ENCODE peak calls at places on chromosome 5, in six cellular contexts. Q is RWPE1, W is nephron progenitor cell, I is left ventricle myocardium inferior, P is NCI-H524 treated with DMSO at 0.1 percent for 48 hours, U is psoas muscle. C is an unnamed sample.

GRCh38 chr5:149727336-149728035 is 2.6 kb upstream of the PPARGC1B start:
- DNase-seq in Q (no peak), W (no peak), I (no peak), P (no peak), U (no peak), C (no peak)

GRCh38 chr5:154317916-154318315 is 127.4 kb downstream of the GALNT10 start:
- DNase-seq in Q (no peak), W (no peak), I (no peak), P (no peak), U (no peak), C (no peak)

GRCh38 chr5:176781638-176782570 is 28.5 kb upstream of the UNC5A start:
- DNase-seq in Q (no peak), W (no peak), I (no peak), P (no peak), U (no peak), C (no peak)

GRCh38 chr5:147878066-147878748 is at the start of gene SCGB3A2:
- DNase-seq in Q (no peak), W (no peak), I (no peak), P (no peak), U (no peak), C (no peak)

GRCh38 chr5:157271740-157272271 is 5.9 kb downstream of the CYFIP2 start:
- DNase-seq in Q (no peak), W (no peak), I (no peak), P (no peak), U (no peak), C (no peak)

GRCh38 chr5:177536386-177536785 is 18.0 kb downstream of the FAM193B start:
- DNase-seq in Q (no peak), W (no peak), I (no peak), P (no peak), U (no peak), C (no peak)

GRCh38 chr5:82662340-82662739 is 384.2 kb upstream of the RPS23 start:
- DNase-seq in Q (no peak), W (no peak), I (no peak), P (no peak), U (no peak), C (no peak)

GRCh38 chr5:73454379-73455036 is 5.9 kb upstream of the FOXD1 start:
- DNase-seq in Q (peak; percentile 67), W (peak; percentile 68), I (no peak), P (peak; percentile 32), U (no peak), C (peak; percentile 73)

GRCh38 chr5:97191893-97192292 is 8.8 kb upstream of the RIOK2 start:
- DNase-seq in Q (no peak), W (no peak), I (no peak), P (no peak), U (no peak), C (no peak)

GRCh38 chr5:126269511-126269910 is 153.7 kb upstream of the GRAMD2B start:
- DNase-seq in Q (no peak), W (no peak), I (no peak), P (peak; percentile 70), U (no peak), C (no peak)

GRCh38 chr5:36305571-36306326 is 4.0 kb upstream of the RANBP3L start:
- DNase-seq in Q (peak; percentile 37), W (peak; percentile 21), I (peak; percentile 38), P (peak; percentile 43), U (peak; percentile 27), C (peak; percentile 43)

GRCh38 chr5:174223355-174223754 is 177.8 kb downstream of the NSG2 start:
- DNase-seq in Q (no peak), W (no peak), I (no peak), P (no peak), U (no peak), C (no peak)

GRCh38 chr5:73974871-73975351 is 348.9 kb downstream of the ARHGEF28 start:
- DNase-seq in Q (no peak), W (no peak), I (peak; percentile 20), P (no peak), U (no peak), C (no peak)

GRCh38 chr5:980001-980588 is 28.5 kb upstream of the NKD2 start:
- DNase-seq in Q (no peak), W (no peak), I (no peak), P (no peak), U (no peak), C (peak; percentile 14)

GRCh38 chr5:39702928-39703327 is 278.1 kb upstream of the DAB2 start:
- DNase-seq in Q (no peak), W (no peak), I (no peak), P (no peak), U (no peak), C (no peak)

GRCh38 chr5:178473858-178474257 is 116.3 kb downstream of the COL23A1 start:
- DNase-seq in Q (no peak), W (no peak), I (no peak), P (no peak), U (no peak), C (no peak)

GRCh38 chr5:90873033-90873517 is 314.5 kb downstream of the ADGRV1 start:
- DNase-seq in Q (no peak), W (no peak), I (no peak), P (no peak), U (no peak), C (no peak)

GRCh38 chr5:1187234-1187949 is 14.0 kb upstream of the SLC6A19 start:
- DNase-seq in Q (no peak), W (no peak), I (peak; percentile 5), P (no peak), U (peak; percentile 10), C (no peak)

GRCh38 chr5:13994606-13995336 is 50.3 kb upstream of the DNAH5 start:
- DNase-seq in Q (no peak), W (no peak), I (no peak), P (no peak), U (no peak), C (no peak)

GRCh38 chr5:77133061-77133758 is 46.1 kb upstream of the ZBED3 start:
- DNase-seq in Q (peak; percentile 99), W (no peak), I (peak; percentile 32), P (no peak), U (peak; percentile 77), C (no peak)

C was measured in iPS-NIHi11.